ENCODE peak calls at places on chromosome 18, in six cellular contexts. S, A, H, V, C and R are unnamed samples.

GRCh38 chr18:48858676-48859075 is 92.1 kb downstream of the SMAD7 start:
- DNase-seq in S (no peak), H (no peak), V (peak), A (no peak), C (no peak), R (no peak)

GRCh38 chr18:2411381-2411977 is 159.8 kb downstream of the METTL4 start:
- DNase-seq in A (no peak), S (no peak), V (no peak), H (no peak), C (no peak), R (no peak)

GRCh38 chr18:42028232-42028832 is 73.3 kb downstream of the PIK3C3 start:
- DNase-seq in V (no peak), A (no peak), S (no peak), C (no peak), H (no peak), R (no peak)

GRCh38 chr18:73244411-73244810 is 376.6 kb upstream of the NETO1 start:
- DNase-seq in S (no peak), H (no peak), C (no peak), V (no peak), A (no peak), R (no peak)

GRCh38 chr18:46310258-46310657 is 206.1 kb downstream of the HAUS1 start:
- DNase-seq in V (no peak), A (no peak), C (no peak), S (no peak), H (no peak), R (no peak)

GRCh38 chr18:14174706-14175085 is 42.5 kb upstream of the ZNF519 start:
- DNase-seq in H (no peak), A (no peak), V (no peak), C (no peak), S (no peak), R (no peak)

GRCh38 chr18:34159691-34160185 is 65.0 kb downstream of the NOL4 start:
- DNase-seq in C (no peak), H (no peak), A (no peak), V (no peak), S (no peak), R (no peak)

GRCh38 chr18:46378864-46379207 is 274.7 kb downstream of the HAUS1 start:
- DNase-seq in H (no peak), V (no peak), A (no peak), C (no peak), S (no peak), R (no peak)

GRCh38 chr18:32040936-32041335 is 22.3 kb downstream of the RNF125 start:
- DNase-seq in C (no peak), S (no peak), A (no peak), H (no peak), V (no peak), R (no peak)

GRCh38 chr18:23887493-23887892 is 127.1 kb upstream of the TTC39C start:
- DNase-seq in S (no peak), A (no peak), V (no peak), C (peak), H (no peak), R (no peak)

GRCh38 chr18:35682282-35682867 is 100.8 kb downstream of the GALNT1 start:
- DNase-seq in A (no peak), C (no peak), S (no peak), V (no peak), H (no peak), R (no peak)
- H3K27ac ChIP-seq in A (no peak), C (no peak), S (no peak), V (no peak), H (no peak), R (no peak)

GRCh38 chr18:75226956-75227316 is 16.3 kb downstream of the TSHZ1 start:
- DNase-seq in V (no peak), S (no peak), H (no peak), A (no peak), C (no peak), R (no peak)
- H3K4me3 ChIP-seq in V (peak), S (peak), H (peak), A (no peak), C (peak), R (peak)

GRCh38 chr18:22363867-22364463 is 53.8 kb downstream of the CTAGE1 start:
- DNase-seq in A (no peak), H (no peak), C (no peak), S (no peak), V (no peak), R (no peak)
- TF ChIP-seq CTCF in A (peak), H (peak), C (no peak), S (no peak), V (no peak), R (no peak)

GRCh38 chr18:62510744-62511143 is 12.1 kb upstream of the ZCCHC2 start:
- DNase-seq in C (no peak), A (no peak), S (no peak), H (no peak), V (no peak), R (no peak)
- H3K27ac ChIP-seq in C (no peak), A (no peak), S (no peak), H (no peak), V (no peak), R (no peak)

DNA sequence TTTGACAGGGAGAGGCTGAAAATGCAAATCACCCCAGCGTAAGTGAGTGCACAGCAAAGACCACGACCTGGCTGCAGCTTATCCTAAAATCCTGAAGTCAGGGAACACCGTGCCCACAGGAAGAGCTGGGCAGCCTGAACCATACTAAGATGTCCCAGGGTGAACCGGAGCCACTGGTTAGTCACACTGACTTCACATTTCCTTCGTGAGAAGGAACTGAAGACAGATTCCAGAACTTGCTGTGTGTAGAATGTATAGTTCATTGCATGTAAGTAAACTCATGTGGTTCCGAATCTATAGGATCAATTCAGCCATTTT is 84.6 kb upstream of the NDUFV2 start:
- DNase-seq in C (no peak), H (no peak), S (no peak), A (no peak), V (no peak), R (no peak)
- H3K4me3 ChIP-seq in C (no peak), H (no peak), S (peak), A (no peak), V (no peak), R (no peak)

GRCh38 chr18:28999711-29000110 is 822.8 kb upstream of the CDH2 start:
- DNase-seq in C (no peak), V (no peak), S (no peak), A (no peak), H (no peak), R (no peak)

GRCh38 chr18:28995319-28995718 is 818.4 kb upstream of the CDH2 start:
- DNase-seq in V (no peak), H (no peak), A (no peak), S (no peak), C (no peak), R (no peak)
- TF ChIP-seq CTCF in V (no peak), H (no peak), A (no peak), S (no peak), C (no peak), R (no peak)

GRCh38 chr18:50654211-50654610 is 94.3 kb downstream of the MAPK4 start:
- DNase-seq in C (no peak), H (no peak), V (no peak), S (no peak), A (no peak), R (no peak)

GRCh38 chr18:50647792-50648191 is 87.9 kb downstream of the MAPK4 start:
- DNase-seq in C (no peak), A (no peak), H (no peak), S (no peak), V (no peak), R (no peak)

GRCh38 chr18:50649821-50650220 is 89.9 kb downstream of the MAPK4 start:
- DNase-seq in H (peak), C (peak), A (peak), V (peak), S (no peak), R (peak)

GRCh38 chr18:50653402-50654093 is 93.7 kb downstream of the MAPK4 start:
- DNase-seq in C (peak), V (peak), H (no peak), A (no peak), S (no peak), R (no peak)

DNA sequence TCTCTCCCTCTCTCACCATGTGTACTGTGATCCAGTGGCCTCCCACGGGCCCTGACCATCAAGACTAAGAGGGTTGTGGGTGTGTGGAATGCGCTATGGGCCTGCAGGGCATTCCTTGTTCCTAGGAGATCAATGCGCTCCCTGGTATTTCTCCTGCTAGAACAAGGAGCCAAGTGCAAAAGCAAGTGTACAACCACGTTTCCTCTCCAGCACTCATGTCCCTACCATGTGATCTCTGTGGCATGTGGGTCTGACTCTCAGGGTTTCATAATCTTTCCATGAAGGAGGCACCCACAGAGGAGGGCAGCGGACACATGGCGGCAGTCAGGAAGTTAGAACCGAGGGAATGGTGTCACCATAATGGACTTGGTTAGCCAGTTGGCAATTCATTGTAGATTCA is 91.4 kb downstream of the MAPK4 start:
- DNase-seq in A (no peak), H (no peak), S (no peak), V (no peak), C (no peak), R (no peak)
- H3K27ac ChIP-seq in A (no peak), H (no peak), S (no peak), V (peak), C (no peak), R (peak)

GRCh38 chr18:22559414-22560282 is 141.9 kb upstream of the CTAGE1 start:
- DNase-seq in V (peak), S (peak), H (no peak), C (peak), A (peak), R (peak)

GRCh38 chr18:22563098-22563707 is 145.5 kb upstream of the CTAGE1 start:
- DNase-seq in A (peak), V (no peak), C (peak), S (peak), H (no peak), R (peak)

GRCh38 chr18:22560283-22560627 is 142.5 kb upstream of the CTAGE1 start:
- DNase-seq in H (no peak), A (no peak), S (no peak), V (no peak), C (no peak), R (no peak)

GRCh38 chr18:22558945-22559385 is 141.2 kb upstream of the CTAGE1 start:
- DNase-seq in H (peak), C (peak), S (peak), A (peak), V (peak), R (peak)

DNA sequence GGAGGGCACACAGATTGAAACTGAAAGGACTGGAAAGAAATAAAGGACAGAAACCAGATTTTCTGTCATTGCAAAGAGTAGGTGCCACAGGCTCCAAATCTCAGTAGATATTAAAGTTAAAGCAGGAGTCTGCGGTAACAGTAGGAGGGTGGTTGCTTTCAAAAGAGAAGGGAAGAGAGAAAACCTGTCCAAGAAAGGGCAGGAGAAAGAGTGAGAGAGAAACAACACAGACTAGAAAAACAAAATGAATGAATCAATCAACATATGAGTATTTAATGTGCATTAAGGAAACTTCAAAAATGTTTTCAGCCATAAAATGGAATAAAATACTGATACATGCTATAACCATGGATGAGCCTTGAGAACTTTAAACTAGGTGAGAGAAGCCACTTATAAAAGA is 143.1 kb upstream of the CTAGE1 start:
- DNase-seq in C (no peak), H (no peak), V (no peak), A (no peak), S (no peak), R (no peak)
- H3K4me3 ChIP-seq in C (no peak), H (peak), V (peak), A (no peak), S (no peak), R (peak)